ENCODE peak calls at places on chromosomes 6 and 20, in six cellular contexts. L is stimulated activated CD8-positive, alpha-beta memory T cell treated with anti-CD3 and anti-CD28 coated beads, Interleukin-4, amount 100 ng/mL, for 1 hour; N is WTC11; A is activated CD4-positive, CD25-positive, alpha-beta regulatory T cell; G is upper lobe of left lung; J is lower leg skin. I is an unnamed sample.

GRCh38 chr20:56429496-56429895 is 17.4 kb downstream of the CASS4 start:
- DNase-seq in G (peak; percentile 10), L (no peak), J (peak; percentile 42), N (no peak), A (no peak), I (no peak)

GRCh38 chr6:71351190-71351589 is 62.6 kb downstream of the OGFRL1 start:
- DNase-seq in L (no peak), G (no peak), A (no peak), J (no peak), N (no peak), I (no peak)

GRCh38 chr6:127069659-127070279 is 48.7 kb upstream of the RSPO3 start:
- DNase-seq in A (no peak), L (no peak), G (no peak), N (no peak), J (no peak), I (no peak)

GRCh38 chr6:47780510-47781356 is 1.1 kb upstream of the OPN5 start:
- DNase-seq in N (no peak), L (no peak), G (peak; percentile 22), J (no peak), A (no peak), I (no peak)

GRCh38 chr6:118263929-118264486 is 284.1 kb upstream of the PLN start:
- DNase-seq in J (no peak), A (no peak), G (no peak), L (no peak), N (peak; percentile 47), I (peak; percentile 17)

GRCh38 chr20:56299362-56299761 is 50.8 kb downstream of the MC3R start:
- DNase-seq in G (no peak), L (no peak), N (no peak), J (no peak), A (no peak), I (no peak)

GRCh38 chr6:117555882-117556498 is 46.3 kb downstream of the GOPC start:
- DNase-seq in L (peak; percentile 35), A (peak; percentile 22), G (no peak), J (peak; percentile 89), N (peak; percentile 38), I (peak; percentile 21)

GRCh38 chr6:2529217-2529719 is 221.5 kb downstream of the MYLK4 start:
- DNase-seq in A (no peak), G (no peak), L (no peak), N (no peak), J (no peak), I (no peak)

GRCh38 chr6:71250050-71250689 is 38.4 kb upstream of the OGFRL1 start:
- DNase-seq in N (no peak), L (no peak), A (no peak), G (no peak), J (no peak), I (no peak)

GRCh38 chr6:5135783-5136376 is 50.7 kb downstream of the PPP1R3G start:
- DNase-seq in L (peak; percentile 20), J (no peak), G (no peak), N (peak; percentile 63), A (no peak), I (no peak)

GRCh38 chr20:25244976-25245375 is 2.9 kb upstream of the PYGB start:
- DNase-seq in N (no peak), L (no peak), J (no peak), G (no peak), A (no peak), I (no peak)

GRCh38 chr6:36871686-36872085 is 2.9 kb downstream of the PPIL1 start:
- DNase-seq in J (no peak), G (no peak), N (no peak), A (no peak), L (no peak), I (no peak)

GRCh38 chr6:157317129-157317814 is 6.0 kb downstream of the TMEM242 start:
- DNase-seq in A (no peak), N (no peak), L (no peak), G (peak; percentile 79), J (peak; percentile 96), I (no peak)

GRCh38 chr6:55437141-55437540 is 109.9 kb downstream of the GFRAL start:
- DNase-seq in G (no peak), J (no peak), L (no peak), N (no peak), A (no peak), I (no peak)

GRCh38 chr6:42007753-42008528 is 42.4 kb upstream of the TAF8 start:
- DNase-seq in G (peak; percentile 53), J (peak; percentile 59), L (no peak), A (no peak), N (no peak), I (no peak)

GRCh38 chr6:166456360-166457156 is 73.8 kb upstream of the MPC1 start:
- DNase-seq in J (no peak), G (peak; percentile 49), A (no peak), L (no peak), N (no peak), I (no peak)

GRCh38 chr6:107540465-107540857 is 50.5 kb downstream of the SOBP start:
- DNase-seq in J (no peak), G (no peak), L (no peak), N (no peak), A (no peak), I (no peak)

GRCh38 chr20:58524814-58525213 is 9.6 kb upstream of the APCDD1L start:
- DNase-seq in G (no peak), L (no peak), J (peak; percentile 42), A (no peak), N (no peak), I (no peak)

GRCh38 chr20:7459123-7459522 is 481.1 kb downstream of the HAO1 start:
- DNase-seq in G (no peak), L (no peak), J (no peak), A (no peak), N (no peak), I (no peak)

GRCh38 chr6:10322991-10323390 is 91.9 kb downstream of the TFAP2A start:
- DNase-seq in G (no peak), J (no peak), N (no peak), A (no peak), L (no peak), I (no peak)

I was measured in progenitor cell of endocrine pancreas.